ENCODE peak calls at places on chromosomes 12 and 14, in four cellular contexts. One of them, this sample, is unnamed. For H3K27me3, the result is how much of the 10 kb centered on the place peaks cover.

GRCh38 chr14:24409217-24409616 is 10.4 kb downstream of the NYNRIN start:
- DNase-seq in breast epithelium: no peak
- DNase-seq in esophagus squamous epithelium: no peak
- DNase-seq in transverse colon: no peak
- DNase-seq in this sample: no peak

GRCh38 chr12:42222724-42223123 is 15.3 kb downstream of the YAF2 start:
- DNase-seq in breast epithelium: no peak
- DNase-seq in esophagus squamous epithelium: no peak
- DNase-seq in transverse colon: no peak
- DNase-seq in this sample: no peak

GRCh38 chr12:110314308-110314707 is 33.3 kb downstream of the ATP2A2 start:
- DNase-seq in breast epithelium: no peak
- DNase-seq in esophagus squamous epithelium: no peak
- DNase-seq in transverse colon: no peak
- DNase-seq in this sample: no peak

GRCh38 chr14:83520837-83521236 is 1987.2 kb upstream of the SEL1L start:
- DNase-seq in breast epithelium: no peak
- DNase-seq in esophagus squamous epithelium: no peak
- DNase-seq in transverse colon: no peak
- DNase-seq in this sample: no peak

GRCh38 chr12:10982244-10982643 is 4.5 kb downstream of the TAS2R50 start:
- DNase-seq in breast epithelium: no peak
- DNase-seq in esophagus squamous epithelium: no peak
- DNase-seq in transverse colon: no peak
- DNase-seq in this sample: no peak

GRCh38 chr14:78530078-78530477 is 359.9 kb downstream of the NRXN3 start:
- DNase-seq in breast epithelium: no peak
- DNase-seq in esophagus squamous epithelium: no peak
- DNase-seq in transverse colon: no peak
- DNase-seq in this sample: no peak

GRCh38 chr14:60931206-60931605 is 49.7 kb downstream of the TRMT5 start:
- DNase-seq in breast epithelium: no peak
- DNase-seq in esophagus squamous epithelium: no peak
- DNase-seq in transverse colon: no peak
- DNase-seq in this sample: no peak

GRCh38 chr12:123233505-123234299 is 466 bp downstream of the MTRFR start:
- DNase-seq in breast epithelium: no peak
- DNase-seq in esophagus squamous epithelium: no peak
- DNase-seq in transverse colon: no peak
- DNase-seq in this sample: no peak

GRCh38 chr14:76918751-76919421 is 92.7 kb downstream of the LRRC74A start:
- DNase-seq in breast epithelium: peak
- DNase-seq in esophagus squamous epithelium: no peak
- DNase-seq in transverse colon: peak
- DNase-seq in this sample: peak

GRCh38 chr12:96236221-96236822 is 42.1 kb downstream of the ELK3 start:
- DNase-seq in breast epithelium: no peak
- DNase-seq in esophagus squamous epithelium: no peak
- DNase-seq in transverse colon: peak
- DNase-seq in this sample: no peak

GRCh38 chr14:80850197-80850814 is 91.2 kb downstream of the CEP128 start:
- DNase-seq in breast epithelium: no peak
- DNase-seq in esophagus squamous epithelium: no peak
- DNase-seq in transverse colon: no peak
- DNase-seq in this sample: no peak

GRCh38 chr14:68607081-68607851 is 185.6 kb downstream of the ZFP36L1 start:
- DNase-seq in breast epithelium: no peak
- DNase-seq in esophagus squamous epithelium: no peak
- DNase-seq in transverse colon: peak
- DNase-seq in this sample: no peak

GRCh38 chr12:1932264-1932777 is 13.9 kb upstream of the CACNA2D4 start:
- DNase-seq in breast epithelium: peak
- DNase-seq in esophagus squamous epithelium: no peak
- DNase-seq in transverse colon: peak
- DNase-seq in this sample: no peak

DNA sequence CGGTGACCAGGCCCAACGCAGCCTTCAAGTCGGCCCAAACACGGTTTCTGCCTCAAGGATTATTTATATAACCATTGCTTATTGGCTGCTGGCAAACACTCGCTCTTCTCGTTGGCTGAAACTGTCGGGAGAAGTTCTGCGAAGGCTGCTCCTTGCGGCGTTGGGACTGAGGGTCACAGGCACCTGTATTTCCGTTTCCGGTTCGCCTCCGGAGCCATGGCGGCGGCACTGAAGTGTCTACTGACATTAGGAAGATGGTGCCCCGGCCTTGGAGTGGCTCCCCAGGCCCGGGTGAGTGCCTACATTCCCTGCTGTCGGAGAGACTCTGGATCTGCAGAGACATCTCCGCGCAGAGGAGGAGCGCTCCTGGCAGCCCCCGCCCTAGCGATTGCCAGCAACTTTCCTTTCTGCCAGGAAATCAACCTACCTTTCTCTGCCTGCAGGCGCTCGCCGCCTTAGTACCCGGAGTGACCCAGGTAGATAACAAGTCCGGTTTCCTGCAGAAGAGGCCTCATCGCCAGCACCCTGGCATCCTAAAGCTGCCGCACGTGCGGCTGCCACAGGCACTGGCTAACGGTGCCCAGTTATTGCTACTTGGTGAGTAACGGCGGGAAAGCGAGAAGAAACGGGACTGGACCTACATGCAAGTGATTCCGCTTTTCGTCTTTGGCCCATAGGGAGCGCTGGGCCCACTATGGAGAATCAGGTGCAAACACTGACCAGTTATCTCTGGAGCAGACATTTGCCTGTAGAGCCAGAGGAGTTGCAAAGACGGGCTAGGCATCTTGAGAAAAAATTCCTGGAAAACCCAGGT is at the start of gene METTL17:
- DNase-seq in breast epithelium: peak
- DNase-seq in esophagus squamous epithelium: peak
- DNase-seq in transverse colon: peak
- DNase-seq in this sample: peak
- TF ChIP-seq POLR2A in breast epithelium: peak
- TF ChIP-seq POLR2A in esophagus squamous epithelium: no peak
- TF ChIP-seq POLR2A in transverse colon: peak
- TF ChIP-seq POLR2A in this sample: peak

DNA sequence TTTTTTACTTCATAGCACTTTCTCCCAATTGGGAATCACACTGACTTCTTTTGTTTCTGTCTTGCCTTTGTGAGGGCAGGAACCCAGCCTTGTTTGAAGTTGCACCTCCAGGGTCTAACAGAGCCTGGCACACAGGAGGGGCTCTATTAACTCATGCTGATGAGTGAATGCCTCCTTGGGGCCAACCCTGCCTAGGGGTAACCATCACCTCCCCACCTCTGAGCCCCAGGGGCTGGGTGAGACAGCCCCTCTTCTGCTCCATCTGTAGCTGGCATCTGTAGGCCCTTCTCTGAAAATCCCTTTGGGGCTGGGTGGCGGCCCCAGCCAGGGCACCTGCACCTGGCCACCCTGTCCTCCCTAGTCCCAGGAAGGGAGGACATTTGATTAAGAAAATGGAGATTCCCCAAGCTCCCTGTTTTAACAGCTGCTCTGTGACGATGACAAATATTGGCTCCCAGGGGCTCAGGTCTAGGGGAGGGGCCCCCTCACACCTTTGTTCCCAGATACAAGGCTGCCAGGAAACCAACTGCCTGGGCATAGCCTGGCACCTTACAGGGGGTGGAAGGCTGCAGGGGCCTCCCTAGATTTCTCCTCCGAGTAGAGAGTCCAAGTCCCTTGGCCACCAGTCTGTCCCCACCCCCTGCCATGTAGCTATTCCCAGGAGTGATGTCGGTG is 11.8 kb downstream of the TAMALIN start:
- DNase-seq in breast epithelium: no peak
- DNase-seq in esophagus squamous epithelium: no peak
- DNase-seq in transverse colon: no peak
- DNase-seq in this sample: no peak
- H3K27me3 ChIP-seq in breast epithelium: under half
- H3K27me3 ChIP-seq in esophagus squamous epithelium: under half
- H3K27me3 ChIP-seq in transverse colon: under half
- H3K27me3 ChIP-seq in this sample: under half

DNA sequence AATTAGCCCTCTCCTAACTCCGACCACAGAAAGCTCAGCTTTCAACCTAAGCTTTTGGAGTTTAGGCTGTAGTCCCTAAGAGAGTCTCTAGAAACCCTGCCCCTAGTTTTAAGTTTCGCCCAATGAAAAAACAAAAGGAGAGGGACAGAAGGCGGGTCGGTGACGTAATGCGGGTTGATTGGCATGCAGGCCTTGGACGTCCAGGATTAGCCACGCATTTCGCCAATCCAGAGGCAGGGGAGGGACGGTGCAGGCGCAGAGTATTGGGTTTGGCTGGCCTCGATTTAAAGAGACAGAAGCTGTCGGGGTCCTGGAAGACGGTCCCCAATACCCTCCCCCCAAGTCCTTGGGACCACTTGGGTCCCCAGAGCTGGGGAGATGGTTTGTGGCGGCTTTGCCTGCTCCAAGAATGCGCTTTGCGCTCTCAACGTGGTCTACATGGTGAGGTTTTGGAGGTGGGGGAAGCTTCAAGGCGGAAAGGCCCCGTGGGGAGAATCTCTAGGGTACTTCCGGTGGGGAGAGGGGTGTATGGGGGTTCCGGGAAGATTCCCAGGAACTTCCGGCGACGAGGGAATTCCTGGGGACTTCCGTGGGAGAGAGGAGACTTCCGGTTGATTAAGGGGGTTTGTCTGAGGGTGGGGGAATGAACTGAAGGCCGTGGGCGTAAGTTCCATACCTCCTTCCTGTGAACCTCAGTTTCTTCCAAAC is at the start of gene TSPAN31:
- DNase-seq in breast epithelium: peak
- DNase-seq in esophagus squamous epithelium: peak
- DNase-seq in transverse colon: peak
- DNase-seq in this sample: peak
- TF ChIP-seq POLR2A in breast epithelium: no peak
- TF ChIP-seq POLR2A in esophagus squamous epithelium: no peak
- TF ChIP-seq POLR2A in transverse colon: peak
- TF ChIP-seq POLR2A in this sample: peak

DNA sequence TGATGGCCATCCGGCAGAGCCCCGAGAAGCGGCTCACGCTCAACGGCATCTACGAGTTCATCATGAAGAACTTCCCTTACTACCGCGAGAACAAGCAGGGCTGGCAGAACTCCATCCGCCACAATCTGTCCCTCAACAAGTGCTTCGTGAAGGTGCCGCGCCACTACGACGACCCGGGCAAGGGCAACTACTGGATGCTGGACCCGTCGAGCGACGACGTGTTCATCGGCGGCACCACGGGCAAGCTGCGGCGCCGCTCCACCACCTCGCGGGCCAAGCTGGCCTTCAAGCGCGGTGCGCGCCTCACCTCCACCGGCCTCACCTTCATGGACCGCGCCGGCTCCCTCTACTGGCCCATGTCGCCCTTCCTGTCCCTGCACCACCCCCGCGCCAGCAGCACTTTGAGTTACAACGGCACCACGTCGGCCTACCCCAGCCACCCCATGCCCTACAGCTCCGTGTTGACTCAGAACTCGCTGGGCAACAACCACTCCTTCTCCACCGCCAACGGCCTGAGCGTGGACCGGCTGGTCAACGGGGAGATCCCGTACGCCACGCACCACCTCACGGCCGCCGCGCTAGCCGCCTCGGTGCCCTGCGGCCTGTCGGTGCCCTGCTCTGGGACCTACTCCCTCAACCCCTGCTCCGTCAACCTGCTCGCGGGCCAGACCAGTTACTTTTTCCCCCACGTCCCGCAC is 1.4 kb downstream of the FOXG1 start:
- DNase-seq in breast epithelium: no peak
- DNase-seq in esophagus squamous epithelium: no peak
- DNase-seq in transverse colon: no peak
- DNase-seq in this sample: no peak
- H3K27me3 ChIP-seq in breast epithelium: under half
- H3K27me3 ChIP-seq in esophagus squamous epithelium: under half
- H3K27me3 ChIP-seq in transverse colon: half or more
- H3K27me3 ChIP-seq in this sample: under half

GRCh38 chr12:57524814-57525614 is 2.4 kb downstream of the MBD6 start:
- DNase-seq in breast epithelium: no peak
- DNase-seq in esophagus squamous epithelium: no peak
- DNase-seq in transverse colon: peak
- DNase-seq in this sample: no peak

GRCh38 chr12:57522019-57522886 is at the start of gene MBD6:
- DNase-seq in breast epithelium: peak
- DNase-seq in esophagus squamous epithelium: peak
- DNase-seq in transverse colon: peak
- DNase-seq in this sample: peak

GRCh38 chr12:57521475-57522018 is 1.1 kb upstream of the MBD6 start:
- DNase-seq in breast epithelium: no peak
- DNase-seq in esophagus squamous epithelium: no peak
- DNase-seq in transverse colon: peak
- DNase-seq in this sample: peak

GRCh38 chr12:57523706-57524614 is 1.3 kb downstream of the MBD6 start:
- DNase-seq in breast epithelium: no peak
- DNase-seq in esophagus squamous epithelium: no peak
- DNase-seq in transverse colon: no peak
- DNase-seq in this sample: no peak

GRCh38 chr12:57522887-57523705 is 472 bp downstream of the MBD6 start:
- DNase-seq in breast epithelium: no peak
- DNase-seq in esophagus squamous epithelium: no peak
- DNase-seq in transverse colon: peak
- DNase-seq in this sample: peak
- TF ChIP-seq POLR2A in breast epithelium: no peak
- TF ChIP-seq POLR2A in esophagus squamous epithelium: no peak
- TF ChIP-seq POLR2A in transverse colon: peak
- TF ChIP-seq POLR2A in this sample: peak

GRCh38 chr12:121767525-121768016 is 25.9 kb downstream of the RHOF start:
- DNase-seq in breast epithelium: no peak
- DNase-seq in esophagus squamous epithelium: no peak
- DNase-seq in transverse colon: no peak
- DNase-seq in this sample: no peak
- H3K27me3 ChIP-seq in breast epithelium: under half
- H3K27me3 ChIP-seq in esophagus squamous epithelium: under half
- H3K27me3 ChIP-seq in transverse colon: under half
- H3K27me3 ChIP-seq in this sample: under half

GRCh38 chr12:49044660-49045059 is 15.9 kb downstream of the KMT2D start:
- DNase-seq in breast epithelium: no peak
- DNase-seq in esophagus squamous epithelium: no peak
- DNase-seq in transverse colon: no peak
- DNase-seq in this sample: no peak
- TF ChIP-seq POLR2A in breast epithelium: no peak
- TF ChIP-seq POLR2A in esophagus squamous epithelium: no peak
- TF ChIP-seq POLR2A in transverse colon: no peak
- TF ChIP-seq POLR2A in this sample: no peak

GRCh38 chr14:101064121-101064661 is 160.7 kb upstream of the RTL1 start:
- DNase-seq in breast epithelium: peak
- DNase-seq in esophagus squamous epithelium: no peak
- DNase-seq in transverse colon: no peak
- DNase-seq in this sample: peak
- H3K27me3 ChIP-seq in breast epithelium: under half
- H3K27me3 ChIP-seq in esophagus squamous epithelium: under half
- H3K27me3 ChIP-seq in transverse colon: under half
- H3K27me3 ChIP-seq in this sample: under half